ENCODE peak calls at places on chromosomes 6 and 20, in ten cellular contexts. One of them, this sample, is unnamed.

GRCh38 chr6:168530653-168531071 is 89.7 kb downstream of the SMOC2 start:
- DNase-seq in sigmoid colon: no peak
- DNase-seq in A549: no peak
- DNase-seq in stomach: no peak
- DNase-seq in heart right ventricle: no peak
- DNase-seq in right atrium auricular region: no peak
- DNase-seq in GM23248: no peak
- DNase-seq in DND-41: no peak
- DNase-seq in ovary: no peak
- DNase-seq in MM.1S: no peak
- DNase-seq in this sample: no peak

GRCh38 chr6:109498049-109498448 is 15.0 kb upstream of the ZBTB24 start:
- DNase-seq in sigmoid colon: no peak
- DNase-seq in A549: no peak
- DNase-seq in stomach: no peak
- DNase-seq in heart right ventricle: no peak
- DNase-seq in right atrium auricular region: no peak
- DNase-seq in GM23248: no peak
- DNase-seq in DND-41: no peak
- DNase-seq in ovary: no peak
- DNase-seq in MM.1S: no peak
- DNase-seq in this sample: no peak

GRCh38 chr20:15703171-15703911 is 869.9 kb downstream of the KIF16B start:
- DNase-seq in sigmoid colon: no peak
- DNase-seq in A549: peak; percentile 50
- DNase-seq in stomach: no peak
- DNase-seq in heart right ventricle: no peak
- DNase-seq in right atrium auricular region: no peak
- DNase-seq in GM23248: peak; percentile 84
- DNase-seq in DND-41: no peak
- DNase-seq in ovary: no peak
- DNase-seq in MM.1S: no peak
- DNase-seq in this sample: no peak

GRCh38 chr6:3370361-3371221 is 86.3 kb downstream of the SLC22A23 start:
- DNase-seq in sigmoid colon: peak; percentile 51
- DNase-seq in A549: no peak
- DNase-seq in stomach: no peak
- DNase-seq in heart right ventricle: no peak
- DNase-seq in right atrium auricular region: no peak
- DNase-seq in GM23248: no peak
- DNase-seq in DND-41: no peak
- DNase-seq in ovary: no peak
- DNase-seq in MM.1S: peak; percentile 59
- DNase-seq in this sample: no peak

GRCh38 chr6:139784222-139784769 is 409.8 kb upstream of the CITED2 start:
- DNase-seq in sigmoid colon: no peak
- DNase-seq in A549: no peak
- DNase-seq in stomach: no peak
- DNase-seq in heart right ventricle: no peak
- DNase-seq in right atrium auricular region: no peak
- DNase-seq in GM23248: peak; percentile 19
- DNase-seq in DND-41: no peak
- DNase-seq in ovary: no peak
- DNase-seq in MM.1S: no peak
- DNase-seq in this sample: no peak

GRCh38 chr6:169895926-169896761 is 144.7 kb downstream of the ERMARD start:
- DNase-seq in sigmoid colon: no peak
- DNase-seq in A549: no peak
- DNase-seq in stomach: no peak
- DNase-seq in heart right ventricle: no peak
- DNase-seq in right atrium auricular region: peak; percentile 54
- DNase-seq in GM23248: no peak
- DNase-seq in DND-41: no peak
- DNase-seq in ovary: no peak
- DNase-seq in MM.1S: no peak
- DNase-seq in this sample: no peak

GRCh38 chr6:119524410-119524809 is 174.8 kb upstream of the MAN1A1 start:
- DNase-seq in sigmoid colon: no peak
- DNase-seq in A549: no peak
- DNase-seq in stomach: no peak
- DNase-seq in heart right ventricle: no peak
- DNase-seq in right atrium auricular region: no peak
- DNase-seq in GM23248: no peak
- DNase-seq in DND-41: no peak
- DNase-seq in ovary: no peak
- DNase-seq in MM.1S: no peak
- DNase-seq in this sample: no peak

GRCh38 chr20:11136691-11137090 is 462.9 kb upstream of the JAG1 start:
- DNase-seq in sigmoid colon: no peak
- DNase-seq in A549: no peak
- DNase-seq in stomach: no peak
- DNase-seq in heart right ventricle: no peak
- DNase-seq in right atrium auricular region: no peak
- DNase-seq in GM23248: no peak
- DNase-seq in DND-41: no peak
- DNase-seq in ovary: no peak
- DNase-seq in MM.1S: no peak
- DNase-seq in this sample: no peak

GRCh38 chr6:113734886-113735481 is 122.2 kb upstream of the MARCKS start:
- DNase-seq in sigmoid colon: no peak
- DNase-seq in A549: no peak
- DNase-seq in stomach: no peak
- DNase-seq in heart right ventricle: no peak
- DNase-seq in right atrium auricular region: no peak
- DNase-seq in GM23248: peak; percentile 60
- DNase-seq in DND-41: no peak
- DNase-seq in ovary: no peak
- DNase-seq in MM.1S: no peak
- DNase-seq in this sample: no peak

GRCh38 chr20:49641683-49642649 is 71.7 kb downstream of the B4GALT5 start:
- DNase-seq in sigmoid colon: no peak
- DNase-seq in A549: no peak
- DNase-seq in stomach: peak; percentile 53
- DNase-seq in heart right ventricle: no peak
- DNase-seq in right atrium auricular region: no peak
- DNase-seq in GM23248: no peak
- DNase-seq in DND-41: no peak
- DNase-seq in ovary: no peak
- DNase-seq in MM.1S: no peak
- DNase-seq in this sample: no peak

GRCh38 chr6:30295844-30296243 is 30.9 kb upstream of the TRIM39 start:
- DNase-seq in sigmoid colon: no peak
- DNase-seq in A549: no peak
- DNase-seq in stomach: no peak
- DNase-seq in heart right ventricle: no peak
- DNase-seq in right atrium auricular region: no peak
- DNase-seq in GM23248: no peak
- DNase-seq in DND-41: no peak
- DNase-seq in ovary: no peak
- DNase-seq in MM.1S: no peak
- DNase-seq in this sample: no peak

GRCh38 chr6:118249680-118250079 is 298.4 kb upstream of the PLN start:
- DNase-seq in sigmoid colon: no peak
- DNase-seq in A549: no peak
- DNase-seq in stomach: no peak
- DNase-seq in heart right ventricle: no peak
- DNase-seq in right atrium auricular region: no peak
- DNase-seq in GM23248: no peak
- DNase-seq in DND-41: no peak
- DNase-seq in ovary: no peak
- DNase-seq in MM.1S: peak; percentile 26
- DNase-seq in this sample: no peak

GRCh38 chr6:166541876-166542579 is 44.5 kb downstream of the RAMACL start:
- DNase-seq in sigmoid colon: no peak
- DNase-seq in A549: no peak
- DNase-seq in stomach: no peak
- DNase-seq in heart right ventricle: no peak
- DNase-seq in right atrium auricular region: no peak
- DNase-seq in GM23248: no peak
- DNase-seq in DND-41: no peak
- DNase-seq in ovary: no peak
- DNase-seq in MM.1S: no peak
- DNase-seq in this sample: no peak

GRCh38 chr6:122007366-122007765 is 392.1 kb upstream of the HSF2 start:
- DNase-seq in sigmoid colon: no peak
- DNase-seq in A549: no peak
- DNase-seq in stomach: no peak
- DNase-seq in heart right ventricle: no peak
- DNase-seq in right atrium auricular region: no peak
- DNase-seq in GM23248: peak; percentile 8
- DNase-seq in DND-41: no peak
- DNase-seq in ovary: no peak
- DNase-seq in MM.1S: no peak
- DNase-seq in this sample: no peak

GRCh38 chr6:117548797-117549301 is 53.5 kb downstream of the GOPC start:
- DNase-seq in sigmoid colon: no peak
- DNase-seq in A549: peak; percentile 39
- DNase-seq in stomach: no peak
- DNase-seq in heart right ventricle: no peak
- DNase-seq in right atrium auricular region: no peak
- DNase-seq in GM23248: peak; percentile 42
- DNase-seq in DND-41: no peak
- DNase-seq in ovary: no peak
- DNase-seq in MM.1S: peak; percentile 84
- DNase-seq in this sample: no peak

GRCh38 chr20:51432875-51433274 is 109.6 kb downstream of the NFATC2 start:
- DNase-seq in sigmoid colon: no peak
- DNase-seq in A549: no peak
- DNase-seq in stomach: no peak
- DNase-seq in heart right ventricle: no peak
- DNase-seq in right atrium auricular region: no peak
- DNase-seq in GM23248: no peak
- DNase-seq in DND-41: no peak
- DNase-seq in ovary: no peak
- DNase-seq in MM.1S: no peak
- DNase-seq in this sample: no peak

GRCh38 chr20:37319120-37319717 is 26.7 kb upstream of the SRC start:
- DNase-seq in sigmoid colon: no peak
- DNase-seq in A549: no peak
- DNase-seq in stomach: no peak
- DNase-seq in heart right ventricle: no peak
- DNase-seq in right atrium auricular region: no peak
- DNase-seq in GM23248: peak; percentile 28
- DNase-seq in DND-41: no peak
- DNase-seq in ovary: no peak
- DNase-seq in MM.1S: no peak
- DNase-seq in this sample: no peak

GRCh38 chr20:30499123-30499522 is 758.3 kb upstream of the DEFB115 start:
- DNase-seq in sigmoid colon: no peak
- DNase-seq in A549: no peak
- DNase-seq in stomach: no peak
- DNase-seq in heart right ventricle: no peak
- DNase-seq in right atrium auricular region: no peak
- DNase-seq in GM23248: no peak
- DNase-seq in DND-41: no peak
- DNase-seq in ovary: no peak
- DNase-seq in MM.1S: no peak
- DNase-seq in this sample: no peak

GRCh38 chr20:24164360-24164759 is 175.8 kb upstream of the GGTLC1 start:
- DNase-seq in sigmoid colon: no peak
- DNase-seq in A549: peak; percentile 19
- DNase-seq in stomach: no peak
- DNase-seq in heart right ventricle: no peak
- DNase-seq in right atrium auricular region: no peak
- DNase-seq in GM23248: peak; percentile 9
- DNase-seq in DND-41: peak; percentile 54
- DNase-seq in ovary: no peak
- DNase-seq in MM.1S: peak; percentile 21
- DNase-seq in this sample: no peak
- H3K9me3 ChIP-seq in sigmoid colon: no peaks in the 10 kb centered on the region
- H3K9me3 ChIP-seq in A549: no peaks in the 10 kb centered on the region
- H3K9me3 ChIP-seq in stomach: no peaks in the 10 kb centered on the region
- H3K9me3 ChIP-seq in heart right ventricle: no peaks in the 10 kb centered on the region
- H3K9me3 ChIP-seq in right atrium auricular region: no peaks in the 10 kb centered on the region
- H3K9me3 ChIP-seq in GM23248: no peaks in the 10 kb centered on the region
- H3K9me3 ChIP-seq in DND-41: peaks cover 3% of the 10 kb centered on the region
- H3K9me3 ChIP-seq in ovary: no peaks in the 10 kb centered on the region
- H3K9me3 ChIP-seq in MM.1S: no peaks in the 10 kb centered on the region
- H3K9me3 ChIP-seq in this sample: no peaks in the 10 kb centered on the region

DNA sequence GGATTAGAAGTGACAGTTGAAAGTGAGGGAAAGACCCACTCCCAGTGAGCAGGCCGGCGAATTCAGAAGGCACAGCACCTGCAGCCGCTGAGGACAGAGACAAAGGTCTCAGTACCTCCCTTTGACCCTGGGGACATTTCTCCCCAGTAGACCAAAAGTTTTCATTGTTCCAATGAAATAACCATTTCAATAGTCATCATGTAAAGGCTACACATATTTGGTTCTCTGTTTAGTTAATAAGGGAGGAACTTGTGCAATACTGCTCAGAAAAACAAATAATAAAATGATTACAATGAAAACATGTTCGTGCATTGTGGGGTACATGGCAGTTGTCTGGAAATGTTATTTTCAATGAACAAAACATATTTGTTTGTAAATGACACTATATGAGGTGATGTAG is 52.5 kb downstream of the EDN1 start:
- DNase-seq in sigmoid colon: no peak
- DNase-seq in A549: peak; percentile 58
- DNase-seq in stomach: no peak
- DNase-seq in heart right ventricle: no peak
- DNase-seq in right atrium auricular region: no peak
- DNase-seq in GM23248: no peak
- DNase-seq in DND-41: no peak
- DNase-seq in ovary: no peak
- DNase-seq in MM.1S: no peak
- DNase-seq in this sample: no peak
- H3K9me3 ChIP-seq in sigmoid colon: no peaks in the 10 kb centered on the region
- H3K9me3 ChIP-seq in A549: no peaks in the 10 kb centered on the region
- H3K9me3 ChIP-seq in stomach: no peaks in the 10 kb centered on the region
- H3K9me3 ChIP-seq in heart right ventricle: no peaks in the 10 kb centered on the region
- H3K9me3 ChIP-seq in right atrium auricular region: no peaks in the 10 kb centered on the region
- H3K9me3 ChIP-seq in GM23248: no peaks in the 10 kb centered on the region
- H3K9me3 ChIP-seq in DND-41: no peaks in the 10 kb centered on the region
- H3K9me3 ChIP-seq in ovary: no peaks in the 10 kb centered on the region
- H3K9me3 ChIP-seq in MM.1S: no peaks in the 10 kb centered on the region
- H3K9me3 ChIP-seq in this sample: no peaks in the 10 kb centered on the region

DNA sequence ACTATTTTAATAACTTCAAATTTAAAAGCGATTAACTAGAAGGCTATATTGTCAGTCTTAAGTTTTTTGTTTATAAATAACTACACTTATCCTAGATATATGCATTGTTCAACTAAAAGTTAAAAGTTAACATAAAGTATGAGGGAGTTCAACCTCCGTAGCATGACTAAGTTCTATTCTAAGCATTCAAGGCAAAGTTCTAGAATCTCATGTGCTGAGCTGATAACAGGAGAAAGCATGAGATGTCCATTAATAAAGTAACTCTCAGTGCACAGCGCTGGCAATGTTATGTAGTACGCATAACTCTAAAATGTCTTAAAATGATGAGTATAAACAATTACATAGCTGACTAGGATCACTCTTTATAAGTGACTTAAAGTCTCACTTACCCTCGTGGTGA is 264.8 kb downstream of the RNGTT start:
- DNase-seq in sigmoid colon: no peak
- DNase-seq in A549: no peak
- DNase-seq in stomach: no peak
- DNase-seq in heart right ventricle: no peak
- DNase-seq in right atrium auricular region: no peak
- DNase-seq in GM23248: no peak
- DNase-seq in DND-41: no peak
- DNase-seq in ovary: no peak
- DNase-seq in MM.1S: no peak
- DNase-seq in this sample: no peak
- H3K9me3 ChIP-seq in sigmoid colon: no peaks in the 10 kb centered on the region
- H3K9me3 ChIP-seq in A549: no peaks in the 10 kb centered on the region
- H3K9me3 ChIP-seq in stomach: no peaks in the 10 kb centered on the region
- H3K9me3 ChIP-seq in heart right ventricle: no peaks in the 10 kb centered on the region
- H3K9me3 ChIP-seq in right atrium auricular region: no peaks in the 10 kb centered on the region
- H3K9me3 ChIP-seq in GM23248: no peaks in the 10 kb centered on the region
- H3K9me3 ChIP-seq in DND-41: no peaks in the 10 kb centered on the region
- H3K9me3 ChIP-seq in ovary: no peaks in the 10 kb centered on the region
- H3K9me3 ChIP-seq in MM.1S: no peaks in the 10 kb centered on the region
- H3K9me3 ChIP-seq in this sample: no peaks in the 10 kb centered on the region

GRCh38 chr6:138357928-138358327 is 19.8 kb upstream of the SMIM28 start:
- DNase-seq in sigmoid colon: no peak
- DNase-seq in A549: no peak
- DNase-seq in stomach: no peak
- DNase-seq in heart right ventricle: no peak
- DNase-seq in right atrium auricular region: no peak
- DNase-seq in GM23248: no peak
- DNase-seq in DND-41: no peak
- DNase-seq in ovary: no peak
- DNase-seq in MM.1S: no peak
- DNase-seq in this sample: no peak
- H3K9me3 ChIP-seq in sigmoid colon: no peaks in the 10 kb centered on the region
- H3K9me3 ChIP-seq in A549: no peaks in the 10 kb centered on the region
- H3K9me3 ChIP-seq in stomach: no peaks in the 10 kb centered on the region
- H3K9me3 ChIP-seq in heart right ventricle: no peaks in the 10 kb centered on the region
- H3K9me3 ChIP-seq in right atrium auricular region: no peaks in the 10 kb centered on the region
- H3K9me3 ChIP-seq in GM23248: no peaks in the 10 kb centered on the region
- H3K9me3 ChIP-seq in DND-41: no peaks in the 10 kb centered on the region
- H3K9me3 ChIP-seq in ovary: no peaks in the 10 kb centered on the region
- H3K9me3 ChIP-seq in MM.1S: no peaks in the 10 kb centered on the region
- H3K9me3 ChIP-seq in this sample: no peaks in the 10 kb centered on the region

This sample was measured in T-helper 17 cell.